ENCODE peak calls at places on chromosomes 11 and 22, in four cellular contexts. One of them, this sample, is unnamed. For H3K9me3 and H3K9me1, the result is how much of the 10 kb centered on the place peaks cover.

GRCh38 chr22:23061471-23062280 is 8.6 kb upstream of the GNAZ start:
- DNase-seq in IMR-90: no peak
- DNase-seq in endothelial cell of umbilical vein: no peak
- DNase-seq in K562: no peak
- DNase-seq in this sample: no peak

GRCh38 chr11:34063061-34063795 is 11.7 kb downstream of the CAPRIN1 start:
- DNase-seq in IMR-90: peak
- DNase-seq in endothelial cell of umbilical vein: no peak
- DNase-seq in K562: no peak
- DNase-seq in this sample: no peak

GRCh38 chr11:5624489-5625278 is at the start of gene TRIM34:
- DNase-seq in IMR-90: peak
- DNase-seq in endothelial cell of umbilical vein: peak
- DNase-seq in K562: peak
- DNase-seq in this sample: no peak

GRCh38 chr11:2669926-2670469 is 29.8 kb downstream of the KCNQ1OT1 start:
- DNase-seq in IMR-90: no peak
- DNase-seq in endothelial cell of umbilical vein: no peak
- DNase-seq in K562: no peak
- DNase-seq in this sample: no peak

GRCh38 chr11:108097179-108097578 is 24.2 kb upstream of the ACAT1 start:
- DNase-seq in IMR-90: no peak
- DNase-seq in endothelial cell of umbilical vein: no peak
- DNase-seq in K562: no peak
- DNase-seq in this sample: no peak

GRCh38 chr11:133900176-133901105 is 55.1 kb upstream of the SPATA19 start:
- DNase-seq in IMR-90: no peak
- DNase-seq in endothelial cell of umbilical vein: no peak
- DNase-seq in K562: no peak
- DNase-seq in this sample: no peak

GRCh38 chr22:32042924-32043323 is at the start of gene SLC5A1:
- DNase-seq in IMR-90: no peak
- DNase-seq in endothelial cell of umbilical vein: no peak
- DNase-seq in K562: no peak
- DNase-seq in this sample: peak

GRCh38 chr22:41092847-41093371 is 517 bp downstream of the EP300 start:
- DNase-seq in IMR-90: peak
- DNase-seq in endothelial cell of umbilical vein: peak
- DNase-seq in K562: peak
- DNase-seq in this sample: no peak

GRCh38 chr22:28808716-28809355 is 8.5 kb upstream of the XBP1 start:
- DNase-seq in IMR-90: no peak
- DNase-seq in endothelial cell of umbilical vein: no peak
- DNase-seq in K562: no peak
- DNase-seq in this sample: no peak

GRCh38 chr11:62664405-62665074 is 470 bp downstream of the C11orf98 start:
- DNase-seq in IMR-90: peak
- DNase-seq in endothelial cell of umbilical vein: no peak
- DNase-seq in K562: peak
- DNase-seq in this sample: no peak

GRCh38 chr11:2932850-2933251 is 3.6 kb upstream of the PHLDA2 start:
- DNase-seq in IMR-90: peak
- DNase-seq in endothelial cell of umbilical vein: peak
- DNase-seq in K562: no peak
- DNase-seq in this sample: no peak

GRCh38 chr11:36139767-36140166 is 149.5 kb downstream of the COMMD9 start:
- DNase-seq in IMR-90: peak
- DNase-seq in endothelial cell of umbilical vein: no peak
- DNase-seq in K562: no peak
- DNase-seq in this sample: no peak

GRCh38 chr22:38715176-38715764 is 9.5 kb downstream of the GTPBP1 start:
- DNase-seq in IMR-90: no peak
- DNase-seq in endothelial cell of umbilical vein: no peak
- DNase-seq in K562: no peak
- DNase-seq in this sample: no peak

GRCh38 chr11:55949330-55949729 is 13.1 kb upstream of the OR5I1 start:
- DNase-seq in IMR-90: no peak
- DNase-seq in endothelial cell of umbilical vein: no peak
- DNase-seq in K562: no peak
- DNase-seq in this sample: no peak

GRCh38 chr11:3170756-3171670 is 5.9 kb upstream of the OSBPL5 start:
- DNase-seq in IMR-90: no peak
- DNase-seq in endothelial cell of umbilical vein: no peak
- DNase-seq in K562: no peak
- DNase-seq in this sample: no peak

GRCh38 chr22:33962409-33962808 is 42.1 kb upstream of the LARGE1 start:
- DNase-seq in IMR-90: no peak
- DNase-seq in endothelial cell of umbilical vein: no peak
- DNase-seq in K562: no peak
- DNase-seq in this sample: no peak

GRCh38 chr11:122306776-122307479 is 190.9 kb upstream of the BLID start:
- DNase-seq in IMR-90: no peak
- DNase-seq in endothelial cell of umbilical vein: no peak
- DNase-seq in K562: no peak
- DNase-seq in this sample: no peak

GRCh38 chr11:854601-855342 is 12.1 kb downstream of the TSPAN4 start:
- DNase-seq in IMR-90: no peak
- DNase-seq in endothelial cell of umbilical vein: no peak
- DNase-seq in K562: no peak
- DNase-seq in this sample: no peak

GRCh38 chr11:855343-855674 is 12.7 kb downstream of the TSPAN4 start:
- DNase-seq in IMR-90: no peak
- DNase-seq in endothelial cell of umbilical vein: no peak
- DNase-seq in K562: no peak
- DNase-seq in this sample: no peak

GRCh38 chr11:852762-853161 is 10.1 kb downstream of the TSPAN4 start:
- DNase-seq in IMR-90: no peak
- DNase-seq in endothelial cell of umbilical vein: no peak
- DNase-seq in K562: no peak
- DNase-seq in this sample: no peak

GRCh38 chr11:855796-856195 is 13.1 kb downstream of the TSPAN4 start:
- DNase-seq in IMR-90: no peak
- DNase-seq in endothelial cell of umbilical vein: no peak
- DNase-seq in K562: no peak
- DNase-seq in this sample: no peak

GRCh38 chr11:853682-854448 is 11.2 kb downstream of the TSPAN4 start:
- DNase-seq in IMR-90: no peak
- DNase-seq in endothelial cell of umbilical vein: no peak
- DNase-seq in K562: no peak
- DNase-seq in this sample: no peak
- H3K4me2 ChIP-seq in IMR-90: no peak
- H3K4me2 ChIP-seq in endothelial cell of umbilical vein: no peak
- H3K4me2 ChIP-seq in K562: no peak
- H3K4me2 ChIP-seq in this sample: no peak

DNA sequence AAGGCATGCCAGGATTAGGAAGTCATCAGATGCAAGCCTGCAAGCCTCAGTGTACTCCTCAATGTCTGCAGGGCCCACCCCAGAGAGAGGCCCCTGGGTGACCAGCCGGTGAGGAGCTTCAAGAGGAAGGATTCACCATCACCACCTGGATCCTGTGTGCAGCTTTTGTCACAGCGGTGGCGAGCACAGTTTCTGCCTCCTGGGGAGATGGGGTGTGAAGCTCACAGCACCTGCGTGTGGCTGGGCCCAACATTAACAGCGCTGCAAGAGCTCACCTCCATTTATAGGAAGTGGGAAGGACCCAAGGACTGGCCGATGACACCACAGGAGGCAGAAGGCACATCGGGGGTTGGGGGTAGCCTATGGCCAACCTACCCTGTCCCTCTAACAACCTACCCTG is 235.3 kb downstream of the CTTN start:
- DNase-seq in IMR-90: no peak
- DNase-seq in endothelial cell of umbilical vein: no peak
- DNase-seq in K562: no peak
- DNase-seq in this sample: no peak
- H3K9me3 ChIP-seq in IMR-90: under half
- H3K9me3 ChIP-seq in endothelial cell of umbilical vein: under half
- H3K9me3 ChIP-seq in K562: under half
- H3K9me3 ChIP-seq in this sample: under half

DNA sequence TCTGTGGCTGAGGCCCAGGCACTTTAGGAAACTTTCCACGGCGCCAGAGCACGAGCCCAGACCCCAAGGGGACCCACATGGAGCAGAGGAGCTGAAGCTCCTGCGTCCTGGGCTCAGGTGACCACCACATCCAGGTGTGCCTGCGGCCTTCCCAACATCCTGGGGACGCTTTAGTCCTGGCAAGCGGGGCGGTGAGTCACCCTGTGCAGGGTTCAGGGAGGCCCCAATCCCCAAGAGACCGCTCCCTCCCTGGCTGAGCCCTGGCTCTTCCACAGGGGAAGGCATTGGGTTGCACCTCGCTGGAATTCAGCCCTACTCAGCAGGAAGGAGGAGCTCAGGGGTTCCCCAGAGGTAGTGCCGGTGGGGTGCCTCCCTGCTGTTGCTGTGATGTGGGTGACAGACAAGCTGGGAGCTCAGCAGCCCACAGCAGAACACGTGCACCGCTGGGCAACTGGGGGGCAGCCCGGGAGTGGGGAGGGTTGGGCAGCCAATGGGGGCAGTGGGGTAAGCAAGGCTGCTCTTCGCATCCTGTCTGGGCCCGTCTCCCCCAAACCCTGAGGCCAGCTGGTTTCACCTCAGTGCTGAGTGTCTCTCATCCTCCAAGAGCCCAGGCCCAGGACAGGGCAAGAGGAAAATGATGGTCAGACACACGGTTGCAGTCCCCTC is 802.8 kb downstream of the BRD1 start:
- DNase-seq in IMR-90: no peak
- DNase-seq in endothelial cell of umbilical vein: no peak
- DNase-seq in K562: no peak
- DNase-seq in this sample: no peak
- H3K9me1 ChIP-seq in IMR-90: under half
- H3K9me1 ChIP-seq in endothelial cell of umbilical vein: under half
- H3K9me1 ChIP-seq in K562: under half
- H3K9me1 ChIP-seq in this sample: under half

DNA sequence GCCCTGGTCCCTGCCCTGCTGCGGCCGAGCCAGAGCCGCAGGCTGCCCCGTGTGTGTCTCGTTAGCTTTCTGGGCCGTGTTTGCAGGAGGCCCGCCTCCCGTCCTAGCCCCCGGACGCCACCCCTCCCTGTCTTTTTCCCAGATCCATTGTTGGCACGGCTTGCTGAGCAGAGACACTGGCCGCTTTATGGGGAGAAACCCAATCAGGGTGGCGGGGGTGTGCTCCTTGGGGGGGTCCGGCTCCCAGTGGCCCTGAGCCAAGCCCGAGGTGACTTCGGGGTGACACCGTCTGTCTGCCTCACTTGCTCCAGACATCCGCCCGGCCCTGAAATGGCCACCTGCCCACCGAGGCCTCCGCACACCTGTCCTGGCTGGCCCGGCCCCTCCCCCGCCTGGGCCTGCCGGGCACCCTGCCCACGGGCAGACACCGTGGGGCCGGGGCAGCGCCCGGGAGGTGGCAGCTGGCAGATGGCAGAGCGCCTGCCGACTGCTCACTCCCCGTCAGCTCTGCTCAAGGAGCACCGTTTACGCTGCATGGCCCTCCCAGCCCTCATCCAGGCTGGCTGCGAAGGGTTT is 43.1 kb upstream of the PPARA start:
- DNase-seq in IMR-90: no peak
- DNase-seq in endothelial cell of umbilical vein: no peak
- DNase-seq in K562: no peak
- DNase-seq in this sample: no peak
- H3K4me2 ChIP-seq in IMR-90: no peak
- H3K4me2 ChIP-seq in endothelial cell of umbilical vein: no peak
- H3K4me2 ChIP-seq in K562: no peak
- H3K4me2 ChIP-seq in this sample: peak

GRCh38 chr11:125918140-125918840 is 14.0 kb downstream of the DDX25 start:
- DNase-seq in IMR-90: no peak
- DNase-seq in endothelial cell of umbilical vein: no peak
- DNase-seq in K562: no peak
- DNase-seq in this sample: no peak

GRCh38 chr11:125921042-125921441 is 16.7 kb downstream of the DDX25 start:
- DNase-seq in IMR-90: no peak
- DNase-seq in endothelial cell of umbilical vein: no peak
- DNase-seq in K562: no peak
- DNase-seq in this sample: no peak

GRCh38 chr11:125922156-125922555 is 17.8 kb downstream of the DDX25 start:
- DNase-seq in IMR-90: no peak
- DNase-seq in endothelial cell of umbilical vein: no peak
- DNase-seq in K562: no peak
- DNase-seq in this sample: no peak

DNA sequence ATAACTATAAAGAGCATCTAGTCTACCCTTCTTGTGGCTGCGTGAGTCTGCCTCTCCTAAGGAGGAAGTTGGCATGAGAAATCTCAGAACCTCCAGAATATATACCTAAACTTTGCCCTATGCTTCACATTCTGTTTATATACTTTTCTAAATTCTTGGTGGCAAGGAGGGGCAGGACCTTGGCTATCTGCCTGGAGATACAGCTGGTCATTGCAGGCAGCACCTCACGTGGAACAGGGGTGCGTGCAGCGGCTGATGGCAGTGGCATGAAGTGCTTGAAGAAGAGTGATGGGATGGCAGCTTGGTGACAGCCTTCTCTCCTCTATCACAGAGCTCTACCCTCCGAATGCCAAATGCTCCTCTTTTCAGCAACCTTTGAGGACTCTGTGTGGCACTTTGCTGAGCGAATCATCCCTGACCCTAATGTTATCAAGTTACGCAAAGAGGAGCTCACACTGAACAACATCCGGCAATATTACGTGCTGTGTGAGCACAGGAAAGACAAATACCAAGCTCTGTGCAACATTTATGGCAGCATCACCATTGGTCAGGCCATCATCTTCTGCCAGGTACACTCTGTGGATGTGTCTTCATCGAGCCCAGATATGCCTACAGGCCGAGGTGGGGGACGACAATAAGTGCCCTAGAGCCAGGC is 12.5 kb downstream of the DDX25 start:
- DNase-seq in IMR-90: no peak
- DNase-seq in endothelial cell of umbilical vein: no peak
- DNase-seq in K562: no peak
- DNase-seq in this sample: no peak
- H3K9me3 ChIP-seq in IMR-90: under half
- H3K9me3 ChIP-seq in endothelial cell of umbilical vein: under half
- H3K9me3 ChIP-seq in K562: under half
- H3K9me3 ChIP-seq in this sample: under half

GRCh38 chr11:63998558-63999348 is 12.5 kb downstream of the OTUB1 start:
- DNase-seq in IMR-90: no peak
- DNase-seq in endothelial cell of umbilical vein: no peak
- DNase-seq in K562: no peak
- DNase-seq in this sample: no peak

GRCh38 chr11:63996512-63996911 is 10.3 kb downstream of the OTUB1 start:
- DNase-seq in IMR-90: no peak
- DNase-seq in endothelial cell of umbilical vein: no peak
- DNase-seq in K562: no peak
- DNase-seq in this sample: no peak

GRCh38 chr11:63999349-64000025 is 13.2 kb downstream of the OTUB1 start:
- DNase-seq in IMR-90: no peak
- DNase-seq in endothelial cell of umbilical vein: no peak
- DNase-seq in K562: peak
- DNase-seq in this sample: peak

GRCh38 chr11:63997801-63998332 is 11.6 kb downstream of the OTUB1 start:
- DNase-seq in IMR-90: no peak
- DNase-seq in endothelial cell of umbilical vein: no peak
- DNase-seq in K562: no peak
- DNase-seq in this sample: no peak

GRCh38 chr11:63997104-63997700 is 11.0 kb downstream of the OTUB1 start:
- DNase-seq in IMR-90: no peak
- DNase-seq in endothelial cell of umbilical vein: no peak
- DNase-seq in K562: no peak
- DNase-seq in this sample: no peak
- H3K9me1 ChIP-seq in IMR-90: under half
- H3K9me1 ChIP-seq in endothelial cell of umbilical vein: under half
- H3K9me1 ChIP-seq in K562: under half
- H3K9me1 ChIP-seq in this sample: under half

This sample was measured in keratinocyte.